ENCODE peak calls at places on chromosomes 5 and 9, in six cellular contexts. T is neural progenitor cell, N is Daoy, J is heart left ventricle, Y is natural killer cell, L is glutamatergic neuron. U is an unnamed sample.

GRCh38 chr5:143543358-143544255 is 140.1 kb upstream of the NR3C1 start:
- DNase-seq in T (no peak), N (peak; percentile 25), J (no peak), Y (no peak), L (no peak), U (no peak)

GRCh38 chr9:120242397-120242796 is 337.6 kb downstream of the CDK5RAP2 start:
- DNase-seq in T (no peak), N (no peak), J (no peak), Y (no peak), L (peak; percentile 51), U (no peak)

GRCh38 chr5:80516826-80517225 is 28.9 kb downstream of the FAM151B start:
- DNase-seq in T (no peak), N (peak; percentile 90), J (no peak), Y (no peak), L (no peak), U (no peak)

GRCh38 chr9:137254624-137255447 is at the start of gene NELFB:
- DNase-seq in T (peak; percentile 94), N (peak; percentile 95), J (peak; percentile 94), Y (peak; percentile 99), L (peak; percentile 98), U (peak; percentile 100)

GRCh38 chr9:98330831-98331230 is 75.4 kb upstream of the TBC1D2 start:
- DNase-seq in T (no peak), N (no peak), J (no peak), Y (no peak), L (no peak), U (no peak)

GRCh38 chr9:106583751-106584150 is 279.2 kb upstream of the ZNF462 start:
- DNase-seq in T (no peak), N (peak; percentile 49), J (no peak), Y (no peak), L (no peak), U (no peak)

GRCh38 chr9:68731857-68732256 is 26.8 kb downstream of the PIP5K1B start:
- DNase-seq in T (no peak), N (no peak), J (no peak), Y (no peak), L (no peak), U (no peak)

GRCh38 chr9:21690561-21690960 is 111.9 kb upstream of the MTAP start:
- DNase-seq in T (no peak), N (no peak), J (no peak), Y (no peak), L (no peak), U (no peak)

GRCh38 chr5:74538206-74538661 is 102.3 kb downstream of the ENC1 start:
- DNase-seq in T (no peak), N (no peak), J (peak; percentile 84), Y (no peak), L (no peak), U (no peak)

GRCh38 chr5:5929231-5929630 is 449.1 kb downstream of the MED10 start:
- DNase-seq in T (no peak), N (no peak), J (no peak), Y (no peak), L (no peak), U (no peak)

GRCh38 chr5:142883025-142883424 is 112.8 kb downstream of the ARHGAP26 start:
- DNase-seq in T (no peak), N (no peak), J (peak; percentile 83), Y (no peak), L (no peak), U (no peak)

GRCh38 chr5:78799254-78800017 is 150.9 kb upstream of the LHFPL2 start:
- DNase-seq in T (no peak), N (peak; percentile 81), J (no peak), Y (no peak), L (no peak), U (no peak)

GRCh38 chr5:115170128-115170923 is 618 bp upstream of the TRIM36 start:
- DNase-seq in T (peak; percentile 83), N (no peak), J (no peak), Y (no peak), L (peak; percentile 71), U (peak; percentile 32)

GRCh38 chr9:134329576-134329855 is 3.3 kb downstream of the RXRA start:
- DNase-seq in T (no peak), N (no peak), J (peak; percentile 28), Y (no peak), L (peak; percentile 6), U (no peak)

GRCh38 chr5:71569748-71570509 is 17.2 kb upstream of the MCCC2 start:
- DNase-seq in T (no peak), N (no peak), J (no peak), Y (no peak), L (no peak), U (no peak)

GRCh38 chr9:110691002-110691549 is 22.5 kb downstream of the MUSK start:
- DNase-seq in T (no peak), N (peak; percentile 70), J (no peak), Y (no peak), L (no peak), U (no peak)

GRCh38 chr5:23727271-23727670 is 219.9 kb downstream of the PRDM9 start:
- DNase-seq in T (no peak), N (no peak), J (no peak), Y (no peak), L (no peak), U (no peak)

GRCh38 chr9:69515810-69516209 is 156.4 kb downstream of the APBA1 start:
- DNase-seq in T (no peak), N (no peak), J (no peak), Y (no peak), L (no peak), U (no peak)

GRCh38 chr9:21454149-21454548 is 13.9 kb downstream of the IFNA1 start:
- DNase-seq in T (no peak), N (no peak), J (no peak), Y (no peak), L (no peak), U (no peak)

GRCh38 chr5:132376694-132377641 is 7.5 kb downstream of the SLC22A5 start:
- DNase-seq in T (no peak), N (no peak), J (peak; percentile 53), Y (no peak), L (no peak), U (no peak)

GRCh38 chr5:169945831-169946261 is 34.4 kb downstream of the INSYN2B start:
- DNase-seq in T (peak; percentile 23), N (peak; percentile 65), J (peak; percentile 29), Y (no peak), L (no peak), U (no peak)

GRCh38 chr5:59769832-59770231 is 123.7 kb downstream of the PDE4D start:
- DNase-seq in T (no peak), N (no peak), J (no peak), Y (no peak), L (no peak), U (no peak)

GRCh38 chr9:4301971-4302427 is 2.1 kb upstream of the GLIS3 start:
- DNase-seq in T (no peak), N (peak; percentile 96), J (peak; percentile 74), Y (no peak), L (no peak), U (no peak)

GRCh38 chr9:69495331-69495730 is 170.3 kb downstream of the ENTREP1 start:
- DNase-seq in T (peak; percentile 28), N (no peak), J (no peak), Y (no peak), L (no peak), U (no peak)